ENCODE peak calls at places on chromosome 21, in six cellular contexts. G, M, I, T, V and J are unnamed samples.

GRCh38 chr21:36695671-36696389 is 3.1 kb upstream of the SIM2 start:
- DNase-seq in G (no peak), M (no peak), I (no peak), T (no peak), V (no peak), J (no peak)

GRCh38 chr21:28754127-28754611 is 238.5 kb downstream of the LTN1 start:
- DNase-seq in G (no peak), M (no peak), I (no peak), T (no peak), V (peak), J (no peak)

GRCh38 chr21:46550511-46550941 is 54.4 kb downstream of the S100B start:
- DNase-seq in G (no peak), M (peak), I (no peak), T (peak), V (no peak), J (no peak)

GRCh38 chr21:36087362-36088138 is 17.7 kb downstream of the CBR1 start:
- DNase-seq in G (no peak), M (no peak), I (peak), T (no peak), V (no peak), J (no peak)

GRCh38 chr21:30152792-30153191 is 13.8 kb downstream of the CLDN17 start:
- DNase-seq in G (no peak), M (no peak), I (no peak), T (no peak), V (no peak), J (no peak)

GRCh38 chr21:30014883-30015282 is 75.1 kb upstream of the GRIK1 start:
- DNase-seq in G (no peak), M (no peak), I (no peak), T (no peak), V (no peak), J (no peak)

GRCh38 chr21:17370263-17370662 is 142.6 kb upstream of the CXADR start:
- DNase-seq in G (no peak), M (no peak), I (no peak), T (no peak), V (no peak), J (no peak)

GRCh38 chr21:37338671-37339526 is 27.7 kb upstream of the DYRK1A start:
- DNase-seq in G (peak), M (no peak), I (no peak), T (no peak), V (peak), J (peak)

GRCh38 chr21:15065381-15066230 is 806 bp upstream of the NRIP1 start:
- DNase-seq in G (peak), M (peak), I (peak), T (peak), V (peak), J (peak)

GRCh38 chr21:36209626-36210171 is 53.1 kb downstream of the DOP1B start:
- DNase-seq in G (peak), M (peak), I (no peak), T (peak), V (no peak), J (peak)

GRCh38 chr21:36347962-36348328 is 27.9 kb downstream of the MORC3 start:
- DNase-seq in G (no peak), M (no peak), I (no peak), T (no peak), V (no peak), J (no peak)

GRCh38 chr21:21007606-21008005 is 9.4 kb downstream of the NCAM2 start:
- DNase-seq in G (no peak), M (no peak), I (no peak), T (no peak), V (no peak), J (no peak)

GRCh38 chr21:15732290-15732995 is 2.7 kb downstream of the USP25 start:
- DNase-seq in G (peak), M (peak), I (no peak), T (no peak), V (no peak), J (peak)

GRCh38 chr21:34367320-34367935 is 3.6 kb downstream of the KCNE2 start:
- DNase-seq in G (peak), M (peak), I (no peak), T (peak), V (no peak), J (peak)

GRCh38 chr21:17435565-17436543 is 77.0 kb upstream of the CXADR start:
- DNase-seq in G (peak), M (no peak), I (no peak), T (no peak), V (no peak), J (no peak)

GRCh38 chr21:36297938-36298572 is 21.9 kb upstream of the MORC3 start:
- DNase-seq in G (peak), M (peak), I (peak), T (peak), V (no peak), J (peak)

GRCh38 chr21:45630876-45631275 is 12.6 kb upstream of the PCBP3 start:
- DNase-seq in G (no peak), M (no peak), I (no peak), T (no peak), V (no peak), J (no peak)

GRCh38 chr21:36847189-36847588 is 119.3 kb downstream of the HLCS start:
- DNase-seq in G (peak), M (no peak), I (no peak), T (no peak), V (no peak), J (no peak)

GRCh38 chr21:42236693-42237092 is 17.8 kb downstream of the ABCG1 start:
- DNase-seq in G (no peak), M (peak), I (no peak), T (no peak), V (no peak), J (no peak)

GRCh38 chr21:35189077-35189863 is 140.2 kb upstream of the RUNX1 start:
- DNase-seq in G (no peak), M (peak), I (no peak), T (no peak), V (no peak), J (no peak)

GRCh38 chr21:34345892-34346291 is 17.9 kb upstream of the KCNE2 start:
- DNase-seq in G (no peak), M (no peak), I (no peak), T (no peak), V (no peak), J (no peak)

GRCh38 chr21:45410151-45410864 is 5.3 kb downstream of the COL18A1 start:
- DNase-seq in G (no peak), M (no peak), I (no peak), T (no peak), V (peak), J (no peak)

GRCh38 chr21:38679531-38679930 is 126.2 kb upstream of the ETS2 start:
- DNase-seq in G (peak), M (peak), I (no peak), T (no peak), V (no peak), J (peak)

GRCh38 chr21:42151148-42152074 is 67.5 kb upstream of the ABCG1 start:
- DNase-seq in G (no peak), M (no peak), I (no peak), T (no peak), V (no peak), J (no peak)

GRCh38 chr21:31888936-31889371 is 16.1 kb downstream of the HUNK start:
- DNase-seq in G (no peak), M (no peak), I (no peak), T (no peak), V (no peak), J (no peak)